ENCODE peak calls at places on chromosomes 4 and X, in six cellular contexts. F, I, M, J, E and N are unnamed samples.

GRCh38 chr4:47221721-47222120 is 190.4 kb downstream of the GABRB1 start:
- DNase-seq in F (no peak), I (no peak), M (no peak), J (no peak), E (no peak), N (no peak)

GRCh38 chrX:45208121-45208856 is 7.6 kb upstream of the DIPK2B start:
- DNase-seq in F (no peak), I (no peak), M (no peak), J (no peak), E (no peak), N (no peak)

GRCh38 chr4:137213372-137214173 is 318.7 kb downstream of the PCDH18 start:
- DNase-seq in F (no peak), I (no peak), M (no peak), J (no peak), E (no peak), N (no peak)

GRCh38 chr4:25981749-25982148 is 67.7 kb downstream of the SMIM20 start:
- DNase-seq in F (no peak), I (no peak), M (no peak), J (no peak), E (no peak), N (peak; percentile 17)

GRCh38 chr4:56271121-56271520 is 116.2 kb downstream of the AASDH start:
- DNase-seq in F (no peak), I (no peak), M (no peak), J (no peak), E (no peak), N (no peak)

GRCh38 chr4:79913581-79913980 is 159.4 kb downstream of the ANTXR2 start:
- DNase-seq in F (no peak), I (no peak), M (no peak), J (no peak), E (no peak), N (no peak)

GRCh38 chrX:132834741-132835140 is 123.7 kb downstream of the HS6ST2 start:
- DNase-seq in F (no peak), I (no peak), M (no peak), J (no peak), E (no peak), N (no peak)

GRCh38 chr4:75505630-75506029 is 8.6 kb downstream of the RCHY1 start:
- DNase-seq in F (no peak), I (no peak), M (no peak), J (no peak), E (no peak), N (no peak)

GRCh38 chrX:71660562-71661416 is 6.6 kb upstream of the LOC101059915 start:
- DNase-seq in F (no peak), I (no peak), M (no peak), J (peak; percentile 62), E (no peak), N (no peak)

GRCh38 chrX:86192827-86193226 is 44.6 kb downstream of the DACH2 start:
- DNase-seq in F (no peak), I (no peak), M (no peak), J (no peak), E (no peak), N (no peak)

GRCh38 chrX:49256268-49256995 is 8.1 kb downstream of the FOXP3 start:
- DNase-seq in F (no peak), I (no peak), M (no peak), J (no peak), E (no peak), N (no peak)

GRCh38 chr4:159250751-159251325 is 148.0 kb downstream of the RAPGEF2 start:
- DNase-seq in F (no peak), I (no peak), M (no peak), J (no peak), E (no peak), N (no peak)

GRCh38 chrX:148361641-148362040 is 138.8 kb upstream of the AFF2 start:
- DNase-seq in F (no peak), I (no peak), M (no peak), J (no peak), E (no peak), N (no peak)

GRCh38 chrX:134599173-134599914 is 58.9 kb downstream of the PLAC1 start:
- DNase-seq in F (no peak), I (no peak), M (no peak), J (no peak), E (no peak), N (no peak)

GRCh38 chr4:141788169-141788915 is 152.0 kb downstream of the IL15 start:
- DNase-seq in F (no peak), I (no peak), M (no peak), J (no peak), E (no peak), N (no peak)

GRCh38 chr4:2262944-2263250 is 988 bp upstream of the MXD4 start:
- DNase-seq in F (no peak), I (no peak), M (no peak), J (no peak), E (no peak), N (no peak)

GRCh38 chrX:85109235-85109634 is 105.6 kb downstream of the APOOL start:
- DNase-seq in F (no peak), I (no peak), M (no peak), J (no peak), E (no peak), N (peak; percentile 83)

GRCh38 chr4:76956961-76957738 is 7.6 kb downstream of the SEPTIN11 start:
- DNase-seq in F (no peak), I (no peak), M (no peak), J (no peak), E (no peak), N (no peak)

GRCh38 chr4:38985363-38986065 is 46.7 kb downstream of the TMEM156 start:
- DNase-seq in F (no peak), I (no peak), M (no peak), J (no peak), E (no peak), N (no peak)

GRCh38 chr4:8435656-8436121 is 4.8 kb downstream of the ACOX3 start:
- DNase-seq in F (no peak), I (no peak), M (no peak), J (no peak), E (no peak), N (peak; percentile 53)

GRCh38 chr4:159607824-159608223 is 504.9 kb downstream of the RAPGEF2 start:
- DNase-seq in F (no peak), I (no peak), M (no peak), J (no peak), E (no peak), N (no peak)

GRCh38 chr4:142959156-142959555 is 113.1 kb upstream of the INPP4B start:
- DNase-seq in F (no peak), I (no peak), M (no peak), J (no peak), E (no peak), N (no peak)

GRCh38 chrX:17859609-17860178 is 1.4 kb downstream of the RAI2 start:
- DNase-seq in F (peak; percentile 27), I (no peak), M (no peak), J (no peak), E (peak; percentile 54), N (peak; percentile 62)

GRCh38 chrX:23901065-23901464 is 6.7 kb downstream of the APOO start:
- DNase-seq in F (no peak), I (no peak), M (no peak), J (no peak), E (no peak), N (no peak)

GRCh38 chrX:10235851-10236250 is 79.1 kb downstream of the CLCN4 start:
- DNase-seq in F (no peak), I (no peak), M (no peak), J (no peak), E (no peak), N (no peak)

DNA sequence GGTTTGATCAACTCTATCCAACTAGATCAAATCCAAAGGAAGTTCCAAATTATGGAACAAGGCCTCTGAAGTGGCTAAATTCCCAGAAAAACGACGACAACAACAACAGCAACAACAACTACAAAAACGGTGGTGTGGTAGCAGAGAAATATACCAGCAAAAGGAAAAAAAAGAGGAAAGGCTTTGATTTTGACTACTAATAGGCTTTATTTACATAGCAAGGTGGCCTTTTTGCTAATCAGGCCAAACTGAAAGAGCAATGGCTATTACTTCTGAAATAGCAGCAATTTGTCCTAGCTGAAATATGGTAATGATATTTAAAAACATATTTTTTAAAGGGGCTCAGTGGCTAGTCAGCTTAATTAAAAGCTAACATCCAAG is 40.8 kb upstream of the TMPRSS11E start:
- DNase-seq in F (no peak), I (no peak), M (no peak), J (no peak), E (no peak), N (no peak)
- H3K4me1 ChIP-seq in F (no peaks in the 10 kb centered on the region), I (no peaks in the 10 kb centered on the region), M (peaks cover under 1% of the 10 kb centered on the region), J (no peaks in the 10 kb centered on the region), E (no peaks in the 10 kb centered on the region), N (peaks cover 11% of the 10 kb centered on the region)

DNA sequence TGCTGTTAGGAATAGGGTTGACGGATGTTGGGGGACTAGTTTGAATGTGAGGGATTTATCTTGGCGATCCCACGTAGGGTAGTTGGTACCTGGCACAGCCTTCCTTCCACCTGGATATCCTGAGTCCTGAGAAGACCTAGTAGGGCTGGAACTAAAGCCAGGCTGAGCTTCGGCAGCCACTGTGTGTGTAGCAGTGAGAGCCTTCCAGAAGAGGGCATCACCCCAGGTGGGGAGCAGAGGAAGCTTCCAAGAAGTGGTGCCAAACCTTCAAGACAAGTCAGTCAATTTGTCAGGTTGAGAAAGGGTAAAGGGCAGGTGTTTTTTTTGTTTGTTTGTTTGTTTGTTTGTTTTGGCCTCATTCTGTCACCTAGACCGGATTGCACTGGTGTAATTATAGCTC is 1.2 kb upstream of the FGFBP2 start:
- DNase-seq in F (no peak), I (no peak), M (no peak), J (no peak), E (no peak), N (peak; percentile 79)
- TF ChIP-seq CTCF in F (no peak), I (no peak), M (no peak), J (no peak), E (no peak), N (peak; percentile 71)

GRCh38 chr4:119629142-119629471 is 503 bp upstream of the PDE5A start:
- DNase-seq in F (no peak), I (no peak), M (no peak), J (no peak), E (no peak), N (no peak)
- H3K27ac ChIP-seq in F (no peak overlapping the region), I (peak overlapping the region; percentile 71), M (peak overlapping the region; percentile 95), J (peak overlapping the region; percentile 99), E (peak overlapping the region; percentile 75), N (no peak overlapping the region)

DNA sequence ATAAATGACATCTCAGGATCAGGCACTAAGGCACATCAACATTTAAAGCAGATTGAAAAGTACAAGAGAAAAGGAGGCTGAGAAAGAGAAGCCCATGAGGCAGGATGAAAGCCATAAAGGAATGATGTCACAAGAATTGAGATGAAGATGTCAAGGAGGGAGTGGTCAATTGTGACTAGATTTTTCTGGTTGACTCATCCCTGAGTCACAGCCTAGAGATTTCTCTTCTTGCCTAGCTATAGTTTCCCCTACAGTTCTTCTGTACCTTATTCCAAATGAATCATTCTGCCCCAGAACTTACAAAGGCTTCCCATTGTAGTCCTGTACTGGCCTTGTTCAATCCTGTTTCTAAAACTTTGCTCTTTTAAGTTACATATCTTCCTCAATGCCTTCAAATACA is 3.4 kb upstream of the USP53 start:
- DNase-seq in F (no peak), I (no peak), M (no peak), J (no peak), E (no peak), N (no peak)
- H3K4me1 ChIP-seq in F (no peaks in the 10 kb centered on the region), I (peaks cover 30% of the 10 kb centered on the region), M (peaks cover 25% of the 10 kb centered on the region), J (peaks cover 17% of the 10 kb centered on the region), E (no peaks in the 10 kb centered on the region), N (peaks cover 18% of the 10 kb centered on the region)